ENCODE peak calls at places on chromosomes 16 and 17, in ten cellular contexts. One of them, this sample, is unnamed.

GRCh38 chr17:17060930-17061329 is 18.7 kb downstream of the MPRIP start:
- DNase-seq in astrocyte of the spinal cord: no peak
- DNase-seq in GM20000: no peak
- DNase-seq in breast epithelium: no peak
- DNase-seq in tibial nerve: no peak
- DNase-seq in endothelial cell: no peak
- DNase-seq in prostate gland: no peak
- DNase-seq in HCT116: no peak
- DNase-seq in thyroid gland: no peak
- DNase-seq in neural crest cell: no peak
- DNase-seq in this sample: no peak

GRCh38 chr17:33981713-33982601 is 273.1 kb upstream of the CCL2 start:
- DNase-seq in astrocyte of the spinal cord: no peak
- DNase-seq in GM20000: no peak
- DNase-seq in breast epithelium: no peak
- DNase-seq in tibial nerve: no peak
- DNase-seq in endothelial cell: no peak
- DNase-seq in prostate gland: no peak
- DNase-seq in HCT116: no peak
- DNase-seq in thyroid gland: no peak
- DNase-seq in neural crest cell: no peak
- DNase-seq in this sample: no peak

GRCh38 chr16:52318259-52319008 is 228.5 kb downstream of the TOX3 start:
- DNase-seq in astrocyte of the spinal cord: no peak
- DNase-seq in GM20000: no peak
- DNase-seq in breast epithelium: no peak
- DNase-seq in tibial nerve: no peak
- DNase-seq in endothelial cell: no peak
- DNase-seq in prostate gland: no peak
- DNase-seq in HCT116: no peak
- DNase-seq in thyroid gland: no peak
- DNase-seq in neural crest cell: no peak
- DNase-seq in this sample: no peak

GRCh38 chr16:88461291-88462269 is 8.5 kb downstream of the ZFPM1 start:
- DNase-seq in astrocyte of the spinal cord: no peak
- DNase-seq in GM20000: no peak
- DNase-seq in breast epithelium: no peak
- DNase-seq in tibial nerve: no peak
- DNase-seq in endothelial cell: no peak
- DNase-seq in prostate gland: no peak
- DNase-seq in HCT116: no peak
- DNase-seq in thyroid gland: no peak
- DNase-seq in neural crest cell: no peak
- DNase-seq in this sample: no peak

GRCh38 chr17:77475012-77475976 is 334.5 kb downstream of the SEC14L1 start:
- DNase-seq in astrocyte of the spinal cord: peak
- DNase-seq in GM20000: no peak
- DNase-seq in breast epithelium: no peak
- DNase-seq in tibial nerve: no peak
- DNase-seq in endothelial cell: no peak
- DNase-seq in prostate gland: no peak
- DNase-seq in HCT116: no peak
- DNase-seq in thyroid gland: no peak
- DNase-seq in neural crest cell: no peak
- DNase-seq in this sample: peak

GRCh38 chr17:35907691-35908090 is 22.9 kb downstream of the RDM1 start:
- DNase-seq in astrocyte of the spinal cord: no peak
- DNase-seq in GM20000: no peak
- DNase-seq in breast epithelium: no peak
- DNase-seq in tibial nerve: no peak
- DNase-seq in endothelial cell: no peak
- DNase-seq in prostate gland: no peak
- DNase-seq in HCT116: no peak
- DNase-seq in thyroid gland: no peak
- DNase-seq in neural crest cell: no peak
- DNase-seq in this sample: no peak

GRCh38 chr17:28335201-28335958 is at the start of the genes IFT20 and TNFAIP1:
- DNase-seq in astrocyte of the spinal cord: peak
- DNase-seq in GM20000: peak
- DNase-seq in breast epithelium: peak
- DNase-seq in tibial nerve: peak
- DNase-seq in endothelial cell: peak
- DNase-seq in prostate gland: peak
- DNase-seq in HCT116: peak
- DNase-seq in thyroid gland: peak
- DNase-seq in neural crest cell: peak
- DNase-seq in this sample: peak

GRCh38 chr17:37194208-37194607 is 181.6 kb upstream of the C17orf78 start:
- DNase-seq in astrocyte of the spinal cord: no peak
- DNase-seq in GM20000: no peak
- DNase-seq in breast epithelium: no peak
- DNase-seq in tibial nerve: no peak
- DNase-seq in endothelial cell: no peak
- DNase-seq in prostate gland: no peak
- DNase-seq in HCT116: no peak
- DNase-seq in thyroid gland: no peak
- DNase-seq in neural crest cell: no peak
- DNase-seq in this sample: no peak

GRCh38 chr17:82876602-82877391 is 37.0 kb upstream of the ZNF750 start:
- DNase-seq in astrocyte of the spinal cord: peak
- DNase-seq in GM20000: no peak
- DNase-seq in breast epithelium: peak
- DNase-seq in tibial nerve: no peak
- DNase-seq in endothelial cell: peak
- DNase-seq in prostate gland: peak
- DNase-seq in HCT116: peak
- DNase-seq in thyroid gland: peak
- DNase-seq in neural crest cell: peak
- DNase-seq in this sample: peak

GRCh38 chr17:73099504-73099903 is 7.0 kb upstream of the SLC39A11 start:
- DNase-seq in astrocyte of the spinal cord: no peak
- DNase-seq in GM20000: no peak
- DNase-seq in breast epithelium: no peak
- DNase-seq in tibial nerve: no peak
- DNase-seq in endothelial cell: no peak
- DNase-seq in prostate gland: no peak
- DNase-seq in HCT116: no peak
- DNase-seq in thyroid gland: no peak
- DNase-seq in neural crest cell: no peak
- DNase-seq in this sample: no peak

DNA sequence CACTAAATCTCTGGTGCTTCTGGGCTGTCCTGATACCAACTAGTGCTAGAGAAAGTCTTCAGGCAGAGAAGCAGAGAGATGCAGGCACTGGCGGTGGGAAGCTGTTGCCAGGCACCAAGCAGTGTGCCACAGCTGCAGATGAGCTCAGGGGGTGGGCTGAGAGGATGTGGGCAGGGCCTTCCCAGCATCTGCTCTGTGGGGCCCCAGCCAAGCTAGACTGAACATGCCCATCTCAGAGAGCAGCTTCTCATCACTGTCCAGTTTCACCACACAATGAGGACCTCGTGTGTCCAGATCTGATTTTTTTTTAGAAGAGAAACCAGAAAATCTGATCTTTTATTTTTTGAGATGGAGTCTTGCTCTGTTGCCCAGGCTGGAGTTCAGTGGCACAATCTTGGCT is 17.1 kb downstream of the PSKH1 start:
- DNase-seq in astrocyte of the spinal cord: peak
- DNase-seq in GM20000: no peak
- DNase-seq in breast epithelium: no peak
- DNase-seq in tibial nerve: no peak
- DNase-seq in endothelial cell: no peak
- DNase-seq in prostate gland: no peak
- DNase-seq in HCT116: no peak
- DNase-seq in thyroid gland: no peak
- DNase-seq in neural crest cell: no peak
- DNase-seq in this sample: no peak
- TF ChIP-seq CTCF in astrocyte of the spinal cord: no peak
- TF ChIP-seq CTCF in GM20000: no peak
- TF ChIP-seq CTCF in breast epithelium: no peak
- TF ChIP-seq CTCF in tibial nerve: no peak
- TF ChIP-seq CTCF in endothelial cell: no peak
- TF ChIP-seq CTCF in prostate gland: no peak
- TF ChIP-seq CTCF in HCT116: no peak
- TF ChIP-seq CTCF in thyroid gland: no peak
- TF ChIP-seq CTCF in neural crest cell: no peak
- TF ChIP-seq CTCF in this sample: no peak

DNA sequence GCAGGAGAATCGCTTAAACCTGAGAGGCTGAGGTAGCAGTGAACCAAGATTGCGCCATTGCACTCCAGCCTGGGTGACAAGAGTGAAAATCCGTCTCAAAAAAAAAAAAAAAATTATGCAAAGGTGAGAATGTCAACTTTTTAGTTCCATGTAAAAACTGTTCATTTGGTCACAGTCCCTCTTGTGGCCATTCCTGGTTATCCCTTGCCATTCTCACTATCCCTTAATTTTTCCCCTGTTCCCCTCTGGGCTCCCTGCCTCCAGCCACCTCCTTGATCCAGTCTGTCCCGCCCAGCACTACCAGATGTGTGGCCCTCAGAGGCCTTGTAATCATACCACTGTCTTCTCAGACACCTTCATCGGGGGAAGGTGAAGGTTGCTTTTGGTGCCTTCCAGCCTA is 23.4 kb downstream of the DCAF7 start:
- DNase-seq in astrocyte of the spinal cord: no peak
- DNase-seq in GM20000: no peak
- DNase-seq in breast epithelium: no peak
- DNase-seq in tibial nerve: no peak
- DNase-seq in endothelial cell: no peak
- DNase-seq in prostate gland: no peak
- DNase-seq in HCT116: no peak
- DNase-seq in thyroid gland: no peak
- DNase-seq in neural crest cell: no peak
- DNase-seq in this sample: no peak
- TF ChIP-seq CTCF in astrocyte of the spinal cord: peak
- TF ChIP-seq CTCF in GM20000: no peak
- TF ChIP-seq CTCF in breast epithelium: no peak
- TF ChIP-seq CTCF in tibial nerve: peak
- TF ChIP-seq CTCF in endothelial cell: peak
- TF ChIP-seq CTCF in prostate gland: peak
- TF ChIP-seq CTCF in HCT116: peak
- TF ChIP-seq CTCF in thyroid gland: peak
- TF ChIP-seq CTCF in neural crest cell: peak
- TF ChIP-seq CTCF in this sample: peak

GRCh38 chr16:11180489-11180888 is 75.5 kb downstream of the SOCS1 start:
- DNase-seq in astrocyte of the spinal cord: no peak
- DNase-seq in GM20000: peak
- DNase-seq in breast epithelium: no peak
- DNase-seq in tibial nerve: no peak
- DNase-seq in endothelial cell: no peak
- DNase-seq in prostate gland: no peak
- DNase-seq in HCT116: no peak
- DNase-seq in thyroid gland: no peak
- DNase-seq in neural crest cell: no peak
- DNase-seq in this sample: no peak

GRCh38 chr16:11178424-11178823 is 77.6 kb downstream of the SOCS1 start:
- DNase-seq in astrocyte of the spinal cord: no peak
- DNase-seq in GM20000: no peak
- DNase-seq in breast epithelium: no peak
- DNase-seq in tibial nerve: no peak
- DNase-seq in endothelial cell: no peak
- DNase-seq in prostate gland: no peak
- DNase-seq in HCT116: no peak
- DNase-seq in thyroid gland: no peak
- DNase-seq in neural crest cell: no peak
- DNase-seq in this sample: no peak

GRCh38 chr16:11181242-11181888 is 74.6 kb downstream of the SOCS1 start:
- DNase-seq in astrocyte of the spinal cord: no peak
- DNase-seq in GM20000: no peak
- DNase-seq in breast epithelium: peak
- DNase-seq in tibial nerve: no peak
- DNase-seq in endothelial cell: no peak
- DNase-seq in prostate gland: peak
- DNase-seq in HCT116: no peak
- DNase-seq in thyroid gland: no peak
- DNase-seq in neural crest cell: no peak
- DNase-seq in this sample: no peak

GRCh38 chr16:11177578-11178130 is 78.3 kb downstream of the SOCS1 start:
- DNase-seq in astrocyte of the spinal cord: no peak
- DNase-seq in GM20000: no peak
- DNase-seq in breast epithelium: no peak
- DNase-seq in tibial nerve: no peak
- DNase-seq in endothelial cell: no peak
- DNase-seq in prostate gland: no peak
- DNase-seq in HCT116: no peak
- DNase-seq in thyroid gland: no peak
- DNase-seq in neural crest cell: no peak
- DNase-seq in this sample: no peak

GRCh38 chr16:11179569-11179968 is 76.4 kb downstream of the SOCS1 start:
- DNase-seq in astrocyte of the spinal cord: no peak
- DNase-seq in GM20000: no peak
- DNase-seq in breast epithelium: no peak
- DNase-seq in tibial nerve: no peak
- DNase-seq in endothelial cell: no peak
- DNase-seq in prostate gland: no peak
- DNase-seq in HCT116: no peak
- DNase-seq in thyroid gland: no peak
- DNase-seq in neural crest cell: no peak
- DNase-seq in this sample: no peak
- TF ChIP-seq CTCF in astrocyte of the spinal cord: no peak
- TF ChIP-seq CTCF in GM20000: no peak
- TF ChIP-seq CTCF in breast epithelium: no peak
- TF ChIP-seq CTCF in tibial nerve: no peak
- TF ChIP-seq CTCF in endothelial cell: no peak
- TF ChIP-seq CTCF in prostate gland: no peak
- TF ChIP-seq CTCF in HCT116: no peak
- TF ChIP-seq CTCF in thyroid gland: no peak
- TF ChIP-seq CTCF in neural crest cell: no peak
- TF ChIP-seq CTCF in this sample: no peak

GRCh38 chr17:49214665-49215360 is 4.3 kb downstream of the ABI3 start:
- DNase-seq in astrocyte of the spinal cord: no peak
- DNase-seq in GM20000: peak
- DNase-seq in breast epithelium: peak
- DNase-seq in tibial nerve: no peak
- DNase-seq in endothelial cell: no peak
- DNase-seq in prostate gland: no peak
- DNase-seq in HCT116: no peak
- DNase-seq in thyroid gland: peak
- DNase-seq in neural crest cell: no peak
- DNase-seq in this sample: no peak

GRCh38 chr17:49216482-49216881 is 6.0 kb downstream of the ABI3 start:
- DNase-seq in astrocyte of the spinal cord: no peak
- DNase-seq in GM20000: no peak
- DNase-seq in breast epithelium: no peak
- DNase-seq in tibial nerve: no peak
- DNase-seq in endothelial cell: no peak
- DNase-seq in prostate gland: no peak
- DNase-seq in HCT116: no peak
- DNase-seq in thyroid gland: no peak
- DNase-seq in neural crest cell: no peak
- DNase-seq in this sample: no peak

GRCh38 chr17:49218941-49219913 is 8.7 kb downstream of the ABI3 start:
- DNase-seq in astrocyte of the spinal cord: no peak
- DNase-seq in GM20000: peak
- DNase-seq in breast epithelium: no peak
- DNase-seq in tibial nerve: no peak
- DNase-seq in endothelial cell: no peak
- DNase-seq in prostate gland: no peak
- DNase-seq in HCT116: no peak
- DNase-seq in thyroid gland: no peak
- DNase-seq in neural crest cell: no peak
- DNase-seq in this sample: no peak

GRCh38 chr17:49217651-49218413 is 7.3 kb downstream of the ABI3 start:
- DNase-seq in astrocyte of the spinal cord: no peak
- DNase-seq in GM20000: peak
- DNase-seq in breast epithelium: no peak
- DNase-seq in tibial nerve: no peak
- DNase-seq in endothelial cell: no peak
- DNase-seq in prostate gland: peak
- DNase-seq in HCT116: no peak
- DNase-seq in thyroid gland: peak
- DNase-seq in neural crest cell: no peak
- DNase-seq in this sample: no peak

GRCh38 chr17:49216953-49217650 is 6.6 kb downstream of the ABI3 start:
- DNase-seq in astrocyte of the spinal cord: no peak
- DNase-seq in GM20000: peak
- DNase-seq in breast epithelium: no peak
- DNase-seq in tibial nerve: peak
- DNase-seq in endothelial cell: no peak
- DNase-seq in prostate gland: no peak
- DNase-seq in HCT116: no peak
- DNase-seq in thyroid gland: peak
- DNase-seq in neural crest cell: no peak
- DNase-seq in this sample: no peak
- TF ChIP-seq CTCF in astrocyte of the spinal cord: no peak
- TF ChIP-seq CTCF in GM20000: no peak
- TF ChIP-seq CTCF in breast epithelium: no peak
- TF ChIP-seq CTCF in tibial nerve: no peak
- TF ChIP-seq CTCF in endothelial cell: no peak
- TF ChIP-seq CTCF in prostate gland: no peak
- TF ChIP-seq CTCF in HCT116: no peak
- TF ChIP-seq CTCF in thyroid gland: no peak
- TF ChIP-seq CTCF in neural crest cell: no peak
- TF ChIP-seq CTCF in this sample: no peak

This sample was measured in astrocyte of the cerebellum.